ENCODE peak calls at places on chromosomes 13 and 19, in five cellular contexts. G, C, Q, F and V are unnamed samples.

GRCh38 chr13:113622791-113623490 is 35.1 kb downstream of the ATP4B start:
- DNase-seq in G (no peak), Q (no peak), C (no peak), F (no peak), V (no peak)

GRCh38 chr13:101529419-101529818 is 76.9 kb downstream of the ITGBL1 start:
- DNase-seq in F (no peak), C (peak), G (no peak), Q (no peak), V (no peak)

GRCh38 chr19:6769006-6769637 is 1.9 kb upstream of the SH2D3A start:
- DNase-seq in Q (peak), F (no peak), G (no peak), C (peak), V (no peak)

GRCh38 chr19:47699360-47699917 is 13.8 kb upstream of the EHD2 start:
- DNase-seq in C (peak), G (peak), Q (peak), F (no peak), V (peak)

GRCh38 chr19:13127811-13128575 is 9.9 kb downstream of the NACC1 start:
- DNase-seq in F (no peak), C (no peak), G (no peak), Q (no peak), V (no peak)

GRCh38 chr19:16661480-16662034 is 618 bp downstream of the TMEM38A start:
- DNase-seq in G (no peak), Q (no peak), F (no peak), C (no peak), V (no peak)

GRCh38 chr19:9151367-9151766 is 11.2 kb downstream of the ZNF317 start:
- DNase-seq in C (no peak), G (no peak), Q (no peak), F (no peak), V (no peak)

GRCh38 chr13:75537401-75538365 is at the start of gene COMMD6:
- DNase-seq in Q (peak), G (peak), C (peak), F (peak), V (peak)

GRCh38 chr19:38656171-38656981 is 8.9 kb downstream of the ACTN4 start:
- DNase-seq in F (no peak), G (peak), C (peak), Q (peak), V (no peak)

GRCh38 chr13:67075239-67075638 is 154.9 kb downstream of the PCDH9 start:
- DNase-seq in G (no peak), Q (peak), F (no peak), C (peak), V (peak)

GRCh38 chr13:58889474-58889873 is 1257.9 kb downstream of the PCDH17 start:
- DNase-seq in C (no peak), Q (no peak), G (no peak), F (no peak), V (no peak)

GRCh38 chr13:27792393-27793218 is at the start of gene GSX1:
- DNase-seq in F (no peak), Q (peak), G (peak), C (peak), V (peak)

GRCh38 chr19:40798997-40799557 is at the start of gene EGLN2:
- DNase-seq in G (no peak), C (no peak), Q (no peak), F (no peak), V (peak)

GRCh38 chr19:15294591-15294990 is 37.7 kb downstream of the BRD4 start:
- DNase-seq in Q (no peak), C (no peak), F (no peak), G (no peak), V (no peak)

GRCh38 chr13:33169273-33169980 is 116.1 kb downstream of the STARD13 start:
- DNase-seq in G (no peak), Q (no peak), C (peak), F (no peak), V (peak)

GRCh38 chr13:31204592-31204991 is 4.8 kb downstream of the B3GLCT start:
- DNase-seq in F (peak), C (peak), Q (peak), G (peak), V (peak)

GRCh38 chr13:48749699-48750473 is 96.2 kb downstream of the CYSLTR2 start:
- DNase-seq in Q (peak), C (peak), F (peak), G (peak), V (peak)

GRCh38 chr19:32296694-32297093 is 48.7 kb upstream of the ZNF507 start:
- DNase-seq in C (no peak), G (no peak), Q (peak), F (no peak), V (no peak)

GRCh38 chr13:75061909-75062308 is 420.1 kb downstream of the TBC1D4 start:
- DNase-seq in Q (no peak), F (no peak), G (no peak), C (peak), V (no peak)

GRCh38 chr19:16462757-16463250 is 9.0 kb downstream of the EPS15L1 start:
- DNase-seq in G (no peak), F (no peak), C (peak), Q (no peak), V (no peak)

GRCh38 chr19:45049073-45049736 is 10.4 kb downstream of the CLASRP start:
- DNase-seq in C (no peak), G (no peak), Q (no peak), F (no peak), V (no peak)

GRCh38 chr19:13013649-13014048 is 18.4 kb downstream of the NFIX start:
- DNase-seq in Q (no peak), F (no peak), C (no peak), G (no peak), V (no peak)

GRCh38 chr13:41008349-41008980 is 10.7 kb downstream of the ELF1 start:
- DNase-seq in G (peak), Q (peak), C (peak), F (no peak), V (no peak)
- H3K4me2 ChIP-seq in G (peak), Q (peak), C (no peak), F (peak), V (no peak)

GRCh38 chr19:2341247-2341705 is 12.8 kb downstream of the SPPL2B start:
- DNase-seq in Q (no peak), F (no peak), G (no peak), C (no peak), V (no peak)
- TF ChIP-seq POLR2A in Q (no peak), F (no peak), G (no peak), C (no peak), V (no peak)

DNA sequence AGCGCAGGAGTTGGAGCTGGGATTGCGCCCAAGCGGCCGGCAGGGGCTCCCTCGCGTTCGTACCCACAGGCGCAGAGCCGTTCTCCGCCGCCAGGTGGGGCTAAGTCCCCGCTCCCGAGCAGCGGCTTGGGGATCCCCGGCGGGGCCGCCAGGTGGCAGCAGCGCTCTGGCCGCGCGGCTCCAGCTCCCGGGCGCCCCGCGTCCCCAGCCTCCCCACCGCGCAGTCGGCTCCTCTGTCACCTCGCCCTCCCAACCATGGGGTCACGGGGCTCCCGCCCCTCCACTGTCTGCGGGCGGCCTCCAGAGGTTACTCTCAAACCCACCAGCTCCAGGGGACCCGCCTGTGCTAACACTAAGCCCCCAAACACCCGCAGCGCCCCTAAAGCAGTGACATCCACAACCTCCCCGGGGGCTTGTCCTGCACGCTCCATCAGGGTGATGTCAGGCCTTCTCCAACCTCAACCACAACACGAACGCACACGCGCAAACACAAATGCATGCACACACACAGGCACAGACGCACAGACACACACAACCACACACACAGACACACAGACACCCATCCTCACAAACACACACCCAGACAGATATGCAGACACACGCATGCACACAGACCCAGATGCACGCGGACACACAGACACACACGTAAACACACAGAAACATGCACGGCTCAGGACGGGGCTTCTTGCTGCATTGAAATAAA is 18.4 kb upstream of the KCTD15 start:
- DNase-seq in Q (peak), F (no peak), C (peak), G (peak), V (peak)
- H3K4me2 ChIP-seq in Q (peak), F (peak), C (no peak), G (peak), V (no peak)

DNA sequence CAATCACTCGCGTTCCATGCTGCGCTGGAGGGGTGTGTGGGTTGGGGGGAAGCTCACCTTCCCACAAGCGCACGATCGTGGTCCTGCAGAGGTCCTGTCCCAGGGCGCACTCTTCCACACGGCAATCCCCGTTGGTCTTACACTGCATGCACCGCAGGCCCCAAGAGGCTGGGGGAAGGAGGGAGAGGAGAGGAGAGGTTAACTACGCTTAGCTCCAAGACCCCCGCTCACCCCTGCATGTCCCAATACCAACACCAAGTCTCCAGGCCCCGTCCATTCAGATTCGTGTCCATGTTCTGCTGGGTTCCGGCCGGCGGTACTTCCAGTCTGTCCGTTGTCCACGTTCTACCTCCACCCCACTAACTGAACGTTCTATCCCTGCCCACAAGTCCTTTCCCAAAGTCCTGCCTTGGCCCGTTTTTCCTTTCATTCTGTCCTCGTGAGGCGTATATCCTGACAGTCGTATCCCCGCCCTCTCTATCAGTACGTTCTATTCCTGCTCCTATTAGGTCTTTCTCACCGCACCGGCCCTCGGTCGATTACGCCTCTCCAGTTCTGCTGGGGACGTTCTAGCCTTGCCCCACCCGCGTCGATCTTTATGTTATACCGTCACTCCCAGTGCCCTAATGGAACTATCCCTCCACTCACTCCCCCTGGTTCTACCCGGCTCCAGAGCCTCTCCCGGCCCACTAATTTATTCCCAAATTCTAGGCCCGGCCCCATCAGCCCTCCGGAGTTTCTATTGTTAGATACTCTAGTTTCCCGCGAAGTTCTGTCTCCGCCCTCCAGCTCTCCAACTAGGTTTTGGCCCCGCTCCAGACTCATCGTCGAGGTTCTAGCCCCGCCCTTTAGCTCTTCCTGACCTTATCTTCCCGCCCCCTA is 2.2 kb downstream of the PLAUR start:
- DNase-seq in C (peak), Q (no peak), F (no peak), G (no peak), V (no peak)
- TF ChIP-seq POLR2A in C (no peak), Q (no peak), F (no peak), G (no peak), V (no peak)